ENCODE peak calls at places on chromosomes 13 and 19, in six cellular contexts. I is tibial nerve, O is breast epithelium, S is AG04450, X is suprapubic skin, R is AG10803. W is an unnamed sample.

GRCh38 chr19:7699422-7700127 is 2.4 kb downstream of the FCER2 start:
- DNase-seq in I (no peak), O (no peak), S (no peak), X (no peak), R (no peak), W (no peak)

GRCh38 chr19:18379803-18380747 is 5.9 kb upstream of the GDF15 start:
- DNase-seq in I (peak; percentile 93), O (peak; percentile 94), S (peak; percentile 84), X (peak; percentile 96), R (peak; percentile 94), W (no peak)

GRCh38 chr13:71360041-71360440 is 507.0 kb downstream of the DACH1 start:
- DNase-seq in I (no peak), O (no peak), S (no peak), X (no peak), R (no peak), W (no peak)

GRCh38 chr19:11138659-11139526 is 16.7 kb downstream of the SPC24 start:
- DNase-seq in I (peak; percentile 60), O (no peak), S (no peak), X (peak; percentile 90), R (peak; percentile 83), W (no peak)

GRCh38 chr19:41223431-41224234 is 4.6 kb downstream of the AXL start:
- DNase-seq in I (no peak), O (no peak), S (no peak), X (no peak), R (peak; percentile 83), W (no peak)

GRCh38 chr13:112781881-112782361 is 92.1 kb downstream of the ATP11A start:
- DNase-seq in I (no peak), O (no peak), S (no peak), X (no peak), R (peak; percentile 40), W (no peak)

GRCh38 chr19:23823952-23824389 is 65.3 kb upstream of the ZNF681 start:
- DNase-seq in I (no peak), O (no peak), S (no peak), X (no peak), R (no peak), W (no peak)

GRCh38 chr19:42422576-42423461 is 4.4 kb downstream of the LIPE start:
- DNase-seq in I (no peak), O (no peak), S (no peak), X (no peak), R (no peak), W (peak; percentile 68)

GRCh38 chr13:107865643-107866006 is 349.7 kb downstream of the LIG4 start:
- DNase-seq in I (no peak), O (no peak), S (no peak), X (no peak), R (no peak), W (no peak)

DNA sequence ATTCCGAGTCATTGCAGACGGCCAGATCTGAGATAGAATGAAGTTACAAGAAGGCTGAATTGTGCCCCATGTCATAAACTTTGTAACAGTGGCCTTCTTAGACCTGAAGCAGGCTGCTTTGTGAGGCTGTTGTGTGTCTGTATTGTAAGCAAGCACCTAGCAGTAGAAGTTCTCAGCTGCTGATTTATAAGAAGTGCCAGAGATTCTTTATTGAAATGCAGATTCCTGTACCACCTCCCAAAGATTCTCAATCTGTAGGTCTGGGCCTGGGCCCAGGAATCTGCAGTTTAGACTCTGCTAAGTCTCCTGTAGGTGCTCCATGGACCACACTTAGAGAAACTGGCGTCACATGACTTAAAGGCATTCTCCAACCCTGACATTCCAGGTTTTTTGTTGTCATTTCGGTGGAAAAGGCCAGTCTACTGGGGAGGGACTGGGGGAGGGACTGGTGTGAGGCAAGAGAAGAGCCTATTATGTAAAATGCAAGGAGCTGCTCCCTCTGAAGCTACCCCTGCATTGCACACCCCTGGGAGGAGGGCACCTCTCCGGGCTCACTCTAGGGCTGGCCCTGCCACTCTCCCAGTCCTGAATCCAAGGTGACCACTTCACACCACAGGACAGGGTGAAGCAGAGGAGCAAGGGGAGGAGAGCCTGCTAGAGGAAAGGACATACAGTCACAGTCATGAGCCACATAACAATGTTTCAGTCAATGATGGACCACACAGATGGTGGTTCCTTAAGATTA is 769 bp upstream of the TMEM272 start:
- DNase-seq in I (no peak), O (no peak), S (no peak), X (no peak), R (no peak), W (no peak)
- TF ChIP-seq CTCF in I (no peak), O (no peak), S (no peak), X (no peak), R (no peak), W (no peak)

GRCh38 chr13:42348576-42348975 is 76.6 kb downstream of the AKAP11 start:
- DNase-seq in I (no peak), O (no peak), S (no peak), X (no peak), R (no peak), W (no peak)
- TF ChIP-seq CTCF in I (no peak), O (no peak), S (no peak), X (no peak), R (no peak), W (no peak)

GRCh38 chr19:35511337-35511736 is 2.1 kb downstream of the DMKN start:
- DNase-seq in I (no peak), O (no peak), S (no peak), X (no peak), R (no peak), W (no peak)

GRCh38 chr19:35512831-35513230 is 618 bp downstream of the DMKN start:
- DNase-seq in I (no peak), O (no peak), S (no peak), X (no peak), R (no peak), W (no peak)

GRCh38 chr19:35513231-35513974 is at the start of gene DMKN:
- DNase-seq in I (no peak), O (no peak), S (no peak), X (no peak), R (peak; percentile 73), W (no peak)

GRCh38 chr19:35516310-35516709 is 2.9 kb upstream of the DMKN start:
- DNase-seq in I (no peak), O (no peak), S (no peak), X (no peak), R (no peak), W (no peak)

DNA sequence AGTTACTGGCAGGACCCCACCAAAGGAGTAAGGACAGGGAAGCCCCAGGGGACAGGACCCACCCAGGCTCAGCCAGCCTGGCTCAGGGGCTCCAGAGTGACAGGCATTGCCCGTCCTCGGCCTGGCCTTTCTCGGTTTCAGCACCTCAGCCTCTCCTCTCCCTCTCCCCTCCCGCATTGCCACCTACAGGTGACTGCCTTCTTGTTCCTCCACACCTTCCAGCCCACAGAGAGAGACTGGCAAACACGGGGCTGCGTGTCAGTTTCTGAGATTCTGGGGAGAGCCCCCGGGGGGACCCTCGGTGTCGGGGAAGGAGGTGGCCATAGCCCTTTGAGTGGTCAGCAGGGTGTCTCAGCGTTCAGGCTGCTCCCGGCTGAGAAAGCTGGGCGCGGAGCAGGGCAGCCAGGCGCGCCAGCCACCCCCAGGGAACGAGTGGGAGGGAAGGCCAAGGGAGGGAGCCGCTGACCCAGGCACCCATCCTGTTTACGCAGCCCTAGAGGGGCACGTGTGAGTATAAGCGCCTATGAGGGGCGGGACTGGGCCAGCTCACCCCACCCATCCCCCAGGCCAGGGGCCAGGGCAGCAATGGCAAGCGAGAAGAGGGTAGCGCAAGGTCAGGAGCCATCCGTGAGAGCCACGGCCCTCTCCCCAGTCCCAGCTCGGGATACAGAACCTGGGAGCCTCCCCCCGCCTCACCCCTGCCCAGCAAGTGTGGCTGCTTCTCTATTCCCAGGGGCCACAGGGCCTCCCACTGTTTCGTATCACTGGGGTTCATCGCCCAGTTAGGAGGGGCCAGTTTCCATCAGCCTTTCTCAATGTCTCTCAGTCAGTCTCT is 743 bp upstream of the DMKN start:
- DNase-seq in I (no peak), O (no peak), S (no peak), X (no peak), R (peak; percentile 36), W (no peak)
- TF ChIP-seq CTCF in I (no peak), O (no peak), S (no peak), X (no peak), R (no peak), W (no peak)

GRCh38 chr19:44892932-44893331 is 1.9 kb downstream of the TOMM40 start:
- DNase-seq in I (no peak), O (no peak), S (no peak), X (no peak), R (no peak), W (no peak)

GRCh38 chr19:44893704-44894103 is 2.6 kb downstream of the TOMM40 start:
- DNase-seq in I (no peak), O (no peak), S (no peak), X (no peak), R (no peak), W (no peak)

GRCh38 chr19:44890366-44891015 is 563 bp upstream of the TOMM40 start:
- DNase-seq in I (no peak), O (peak; percentile 100), S (peak; percentile 99), X (peak; percentile 100), R (peak; percentile 100), W (peak; percentile 100)

GRCh38 chr19:44889830-44890365 is 1.2 kb upstream of the TOMM40 start:
- DNase-seq in I (no peak), O (no peak), S (no peak), X (no peak), R (no peak), W (no peak)

DNA sequence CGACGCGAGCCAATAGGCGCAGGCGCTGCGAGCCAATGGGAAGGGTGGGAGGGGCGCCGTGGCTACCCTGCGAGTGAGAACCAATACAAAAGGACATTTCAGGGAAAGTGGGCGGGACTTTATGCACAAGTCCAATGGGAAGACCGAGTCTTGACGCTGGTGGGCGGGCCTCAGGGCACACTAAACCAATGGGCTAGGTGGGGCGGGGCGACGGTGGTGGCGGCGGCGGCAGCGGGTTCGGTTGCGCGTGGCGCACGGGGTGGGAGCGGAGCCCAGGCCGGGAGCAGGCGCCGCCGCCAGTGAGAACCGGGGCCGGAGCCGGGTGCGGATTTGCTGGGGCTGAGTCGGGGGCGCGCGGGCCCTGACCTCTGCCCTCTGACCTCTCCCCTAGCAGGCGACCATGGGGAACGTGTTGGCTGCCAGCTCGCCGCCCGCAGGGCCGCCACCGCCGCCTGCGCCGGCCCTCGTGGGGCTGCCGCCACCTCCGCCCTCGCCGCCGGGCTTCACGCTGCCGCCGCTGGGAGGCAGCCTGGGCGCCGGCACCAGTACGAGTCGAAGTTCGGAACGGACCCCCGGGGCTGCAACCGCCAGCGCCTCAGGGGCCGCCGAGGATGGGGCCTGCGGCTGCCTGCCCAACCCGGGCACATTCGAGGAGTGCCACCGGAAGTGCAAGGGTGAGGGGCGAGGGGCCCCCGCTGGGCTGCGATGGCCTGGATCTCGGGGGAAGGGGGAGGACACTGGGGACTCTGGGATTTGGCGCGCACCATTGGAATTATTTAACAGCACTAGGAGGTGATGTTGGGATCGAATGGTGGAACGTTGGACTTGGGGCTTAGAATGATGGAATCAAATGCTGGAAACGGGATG is at the start of gene TOMM40:
- DNase-seq in I (peak; percentile 100), O (no peak), S (no peak), X (no peak), R (no peak), W (peak; percentile 98)
- TF ChIP-seq CTCF in I (peak; percentile 48), O (no peak), S (no peak), X (no peak), R (no peak), W (no peak)

DNA sequence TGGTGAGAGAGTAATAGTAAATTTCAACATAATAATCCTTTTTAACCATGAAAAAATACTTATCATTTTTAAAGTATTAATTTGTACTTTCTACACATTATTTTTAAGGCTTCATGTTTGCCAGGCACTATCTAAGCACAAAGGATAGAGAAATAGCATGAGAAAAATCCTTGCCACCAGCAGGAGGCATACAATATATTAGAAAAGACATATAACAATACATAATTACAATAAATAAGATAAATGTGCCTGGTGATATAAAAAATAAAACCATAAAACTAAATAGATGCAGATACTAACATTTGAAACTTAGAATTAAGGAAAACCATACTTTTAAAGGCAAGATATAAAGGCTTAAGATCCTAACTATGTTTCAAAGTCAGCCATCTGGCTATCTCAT is 1256.4 kb downstream of the DIAPH3 start:
- DNase-seq in I (no peak), O (no peak), S (no peak), X (no peak), R (no peak), W (no peak)
- TF ChIP-seq CTCF in I (no peak), O (no peak), S (peak; percentile 34), X (no peak), R (no peak), W (peak; percentile 36)